ENCODE peak calls at places on chromosomes 2 and 18, in five cellular contexts. L, Y, J, I and V are unnamed samples.

GRCh38 chr2:46276652-46277051 is 20.6 kb upstream of the EPAS1 start:
- ATAC-seq in J (no peak), L (no peak), I (no peak), Y (peak; percentile 70), V (peak; percentile 98)

GRCh38 chr2:67806816-67807215 is 256.0 kb downstream of the C1D start:
- ATAC-seq in I (no peak), L (no peak), Y (no peak), J (no peak), V (no peak)

GRCh38 chr18:840080-840408 is 28.0 kb upstream of the YES1 start:
- ATAC-seq in I (no peak), Y (no peak), L (no peak), J (no peak), V (no peak)

GRCh38 chr2:161070693-161071479 is 89.3 kb upstream of the TANK start:
- ATAC-seq in L (no peak), Y (no peak), J (peak; percentile 20), I (peak; percentile 35), V (no peak)

GRCh38 chr2:130852521-130853115 is 15.9 kb downstream of the ARHGEF4 start:
- ATAC-seq in L (no peak), J (no peak), Y (no peak), I (no peak), V (no peak)

GRCh38 chr2:204892506-204893255 is 347.4 kb downstream of the PARD3B start:
- ATAC-seq in Y (peak; percentile 58), L (peak; percentile 37), I (peak; percentile 43), J (no peak), V (peak; percentile 69)

GRCh38 chr2:68741238-68741637 is 6.6 kb downstream of the ARHGAP25 start:
- ATAC-seq in J (no peak), I (peak; percentile 22), L (no peak), Y (no peak), V (no peak)

GRCh38 chr18:69495841-69496533 is 95.3 kb downstream of the DOK6 start:
- ATAC-seq in I (no peak), L (no peak), Y (no peak), J (no peak), V (no peak)

GRCh38 chr18:57784034-57784815 is 18.9 kb downstream of the ATP8B1 start:
- ATAC-seq in I (peak; percentile 11), J (no peak), L (no peak), Y (peak; percentile 74), V (peak; percentile 16)

GRCh38 chr2:241817126-241817820 is 8.3 kb downstream of the NEU4 start:
- ATAC-seq in Y (no peak), I (peak; percentile 31), J (no peak), L (no peak), V (no peak)